ENCODE peak calls at places on chromosomes 11 and 22, in five cellular contexts. R is B cell, L is NCI-H2081, S is anterior cingulate cortex, G is amniotic epithelial cell. M is an unnamed sample.

GRCh38 chr11:121494355-121495099 is 41.8 kb upstream of the SORL1-AS1 start:
- DNase-seq in S (peak; percentile 31), L (no peak), R (peak; percentile 68), G (no peak), M (no peak)

GRCh38 chr11:120131941-120132644 is 5.8 kb downstream of the TRIM29 start:
- DNase-seq in R (no peak), G (no peak), L (peak; percentile 10), S (no peak), M (no peak)

GRCh38 chr22:30328466-30329049 is 1.8 kb upstream of the TBC1D10A start:
- DNase-seq in S (no peak), L (no peak), R (no peak), G (peak; percentile 63), M (no peak)

GRCh38 chr11:10529279-10529678 is 11.7 kb downstream of the RNF141 start:
- DNase-seq in S (no peak), R (no peak), L (no peak), G (peak; percentile 32), M (no peak)

GRCh38 chr11:22624742-22625447 is 728 bp downstream of the FANCF start:
- DNase-seq in L (peak; percentile 80), G (peak; percentile 53), S (peak; percentile 62), R (peak; percentile 61), M (peak; percentile 71)

GRCh38 chr11:130671801-130672700 is 223.6 kb downstream of the ADAMTS15 start:
- DNase-seq in R (no peak), G (peak; percentile 89), S (no peak), L (peak; percentile 23), M (no peak)

GRCh38 chr22:45968003-45968650 is 8.8 kb downstream of the WNT7B start:
- DNase-seq in L (no peak), G (no peak), S (no peak), R (no peak), M (no peak)

GRCh38 chr11:122850076-122850631 is 11.9 kb downstream of the CRTAM start:
- DNase-seq in R (no peak), L (no peak), G (peak; percentile 34), S (no peak), M (no peak)

GRCh38 chr22:20180245-20180630 is 29.4 kb upstream of the CCDC188 start:
- DNase-seq in S (no peak), R (no peak), G (no peak), L (no peak), M (no peak)

GRCh38 chr11:126495281-126495680 is 139.8 kb downstream of the ST3GAL4 start:
- DNase-seq in L (no peak), G (no peak), R (peak; percentile 19), S (no peak), M (no peak)

GRCh38 chr11:81644239-81644840 is 1089.3 kb downstream of the FAM181B start:
- DNase-seq in L (peak; percentile 45), R (no peak), G (peak; percentile 10), S (no peak), M (peak; percentile 54)

GRCh38 chr11:17803751-17804334 is 69.3 kb downstream of the KCNC1 start:
- DNase-seq in G (no peak), L (no peak), S (no peak), R (no peak), M (no peak)

GRCh38 chr11:33044281-33044680 is 4.9 kb downstream of the TCP11L1 start:
- DNase-seq in R (no peak), L (no peak), G (no peak), S (no peak), M (no peak)

GRCh38 chr11:17014321-17014773 is at the start of gene PLEKHA7:
- DNase-seq in L (no peak), G (no peak), R (no peak), S (no peak), M (peak; percentile 78)